ENCODE peak calls at places on chromosomes 2 and 18, in six cellular contexts. C is dorsolateral prefrontal cortex, M is fibroblast of lung, N is NB4, O is kidney, U is lower lobe of right lung. V is an unnamed sample.

GRCh38 chr2:26925100-26925791 is 45.2 kb upstream of the MAPRE3 start:
- DNase-seq in O (no peak), C (no peak), N (no peak), U (no peak), M (no peak), V (peak)

GRCh38 chr2:175853110-175853509 is 149.0 kb downstream of the LNPK start:
- DNase-seq in U (no peak), M (no peak), C (no peak), O (no peak), N (no peak), V (no peak)

GRCh38 chr2:194730266-194730665 is 926.8 kb upstream of the SLC39A10 start:
- DNase-seq in O (no peak), M (no peak), U (no peak), C (no peak), N (no peak), V (no peak)

GRCh38 chr2:147739531-147739930 is 105.3 kb upstream of the ACVR2A start:
- DNase-seq in N (peak), M (no peak), U (no peak), C (no peak), O (no peak), V (no peak)

GRCh38 chr2:169139993-169140767 is 70.8 kb downstream of the DHRS9 start:
- DNase-seq in U (no peak), M (no peak), C (no peak), N (no peak), O (no peak), V (no peak)

GRCh38 chr18:45245036-45245638 is 370.1 kb upstream of the SLC14A2 start:
- DNase-seq in C (no peak), O (no peak), N (no peak), U (no peak), M (no peak), V (peak)

GRCh38 chr2:30421551-30422436 is 25.3 kb upstream of the LCLAT1 start:
- DNase-seq in C (no peak), U (no peak), O (no peak), N (peak), M (peak), V (peak)

GRCh38 chr18:7172611-7173010 is 55.0 kb upstream of the LAMA1 start:
- DNase-seq in N (no peak), M (no peak), C (no peak), O (no peak), U (no peak), V (no peak)

GRCh38 chr18:57898506-57899124 is 95.5 kb upstream of the ATP8B1 start:
- DNase-seq in U (no peak), O (no peak), M (peak), C (no peak), N (peak), V (peak)

GRCh38 chr18:34494359-34494696 is 215.8 kb upstream of the DTNA start:
- DNase-seq in U (no peak), M (no peak), C (peak), O (peak), N (no peak), V (no peak)

GRCh38 chr2:108268001-108268400 is 20.7 kb upstream of the SULT1C2 start:
- DNase-seq in U (no peak), C (no peak), O (no peak), M (peak), N (no peak), V (peak)

GRCh38 chr18:80232710-80233109 is 14.6 kb downstream of the PARD6G start:
- DNase-seq in C (no peak), O (no peak), M (no peak), U (no peak), N (no peak), V (no peak)

GRCh38 chr2:113692698-113693428 is 63.6 kb downstream of the SLC35F5 start:
- DNase-seq in C (no peak), M (no peak), U (no peak), N (peak), O (no peak), V (no peak)

GRCh38 chr2:229798446-229799147 is 84.2 kb upstream of the DNER start:
- DNase-seq in M (no peak), N (no peak), U (no peak), O (no peak), C (no peak), V (peak)

GRCh38 chr18:26928669-26929313 is 63.3 kb upstream of the AQP4 start:
- DNase-seq in O (peak), C (no peak), N (no peak), M (no peak), U (peak), V (no peak)

GRCh38 chr2:217124050-217124449 is 264.2 kb upstream of the TNP1 start:
- DNase-seq in C (no peak), U (no peak), M (no peak), O (no peak), N (no peak), V (no peak)

GRCh38 chr2:187644991-187645390 is 90.8 kb upstream of the TFPI start:
- DNase-seq in O (no peak), C (no peak), M (no peak), N (no peak), U (no peak), V (no peak)

GRCh38 chr2:45776160-45776955 is 124.9 kb downstream of the PRKCE start:
- DNase-seq in C (no peak), M (no peak), N (no peak), U (no peak), O (no peak), V (peak)

GRCh38 chr2:160406591-160407392 is 86.8 kb downstream of the RBMS1 start:
- DNase-seq in C (no peak), O (no peak), N (peak), U (peak), M (peak), V (peak)

GRCh38 chr2:9552491-9553178 is 3.0 kb downstream of the ADAM17 start:
- DNase-seq in N (peak), C (no peak), M (peak), U (no peak), O (no peak), V (peak)

GRCh38 chr2:127526940-127527804 is 883 bp upstream of the IWS1 start:
- DNase-seq in N (no peak), O (no peak), U (no peak), C (no peak), M (no peak), V (no peak)

GRCh38 chr2:128405981-128406601 is 87.4 kb upstream of the HS6ST1 start:
- DNase-seq in O (no peak), N (no peak), C (no peak), U (no peak), M (no peak), V (no peak)

GRCh38 chr2:102057502-102058292 is 65.9 kb downstream of the IL1R2 start:
- DNase-seq in U (no peak), M (peak), C (no peak), N (no peak), O (no peak), V (no peak)

GRCh38 chr2:197869030-197869429 is 64.6 kb downstream of the PLCL1 start:
- DNase-seq in U (no peak), O (no peak), C (no peak), N (no peak), M (no peak), V (no peak)

GRCh38 chr18:79944126-79944731 is 7.2 kb downstream of the SLC66A2 start:
- DNase-seq in C (peak), O (no peak), M (no peak), N (peak), U (peak), V (no peak)

GRCh38 chr18:56576826-56577573 is 61.4 kb downstream of the TXNL1 start:
- DNase-seq in U (no peak), O (no peak), C (peak), M (no peak), N (no peak), V (peak)

GRCh38 chr2:393711-394696 is 106.1 kb upstream of the ALKAL2 start:
- DNase-seq in M (no peak), O (peak), U (no peak), C (peak), N (peak), V (peak)

DNA sequence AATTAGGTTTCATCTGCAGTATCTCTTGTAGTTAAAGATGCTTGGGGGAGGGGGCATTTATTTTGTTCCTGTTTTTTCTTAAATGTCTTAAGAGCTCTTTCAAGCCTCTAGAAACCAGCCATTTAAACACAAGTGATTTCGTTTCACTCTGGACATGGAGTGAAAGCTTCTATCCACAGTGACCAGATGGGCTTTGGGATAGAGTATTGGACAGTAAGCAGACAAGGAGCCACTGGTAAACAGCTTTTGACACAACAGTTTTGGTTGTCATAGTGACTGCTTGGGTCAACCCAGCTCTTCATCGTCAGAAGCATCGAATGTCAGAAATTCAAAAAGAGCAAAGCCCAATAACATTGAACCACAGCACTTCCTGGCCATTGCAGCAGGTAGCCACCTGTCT is 4.9 kb downstream of the QPCT start:
- DNase-seq in M (no peak), O (no peak), C (no peak), N (peak), U (no peak), V (peak)
- H3K4me3 ChIP-seq in M (no peak), O (no peak), C (no peak), N (no peak), U (no peak), V (no peak)

DNA sequence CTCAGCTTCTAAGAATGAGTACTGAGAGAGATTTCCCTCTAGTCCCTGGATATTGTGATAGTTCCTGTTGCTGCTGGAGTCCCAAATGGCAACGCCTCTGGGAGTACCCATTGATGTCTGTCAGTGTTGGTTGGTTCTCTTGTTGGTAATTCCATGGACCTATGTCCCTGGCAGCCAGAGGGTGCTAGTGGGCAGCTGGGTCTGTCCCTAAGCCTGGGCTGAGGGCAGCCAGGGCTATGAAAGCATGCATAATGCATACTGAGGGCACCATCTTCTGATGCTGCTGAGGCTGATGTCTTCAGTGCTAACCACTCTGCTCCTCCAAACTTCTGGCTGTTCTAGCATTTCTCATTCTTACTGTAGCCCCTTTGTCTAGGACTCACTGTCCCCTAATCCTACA is 35.9 kb downstream of the NABP1 start:
- DNase-seq in U (peak), N (peak), C (no peak), O (no peak), M (no peak), V (no peak)
- TF ChIP-seq CTCF in U (no peak), N (no peak), C (no peak), O (no peak), M (no peak), V (no peak)

DNA sequence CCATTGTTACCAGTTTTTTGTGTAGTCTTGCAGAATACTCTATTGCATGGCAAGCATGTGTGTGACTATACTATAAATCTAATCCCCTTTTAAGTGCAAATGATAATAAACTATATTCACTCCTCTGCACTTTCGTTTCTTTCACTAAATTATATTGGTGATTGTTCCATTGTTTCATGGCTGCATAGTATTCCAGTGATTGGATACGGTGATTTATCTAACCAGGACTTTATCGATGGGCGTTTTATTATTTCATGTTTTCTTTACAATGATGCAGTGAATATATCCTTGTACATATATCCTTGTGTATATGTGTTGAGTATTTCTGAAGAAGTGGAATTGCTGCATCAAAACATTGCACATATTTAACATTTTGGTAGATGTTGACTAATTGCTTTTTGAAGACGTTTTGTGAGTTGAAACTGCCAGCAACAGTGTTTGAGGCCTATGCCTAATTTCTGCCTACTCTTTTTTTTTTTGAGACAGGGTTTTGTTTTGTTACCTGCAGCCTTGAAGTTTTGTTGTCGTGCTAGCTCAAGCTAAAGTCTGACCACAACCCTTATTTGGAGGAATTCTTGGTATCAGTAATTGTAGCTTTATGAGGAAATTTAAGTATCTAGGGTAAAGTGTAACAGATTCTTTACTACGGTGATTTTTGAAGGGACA is 2.7 kb downstream of the MIB1 start:
- DNase-seq in O (no peak), N (no peak), C (no peak), M (no peak), U (no peak), V (no peak)
- H3K4me3 ChIP-seq in O (peak), N (peak), C (no peak), M (no peak), U (no peak), V (no peak)

GRCh38 chr2:31888550-31888949 is 122.3 kb downstream of the MEMO1 start:
- DNase-seq in M (peak), N (peak), C (no peak), U (no peak), O (no peak), V (peak)

GRCh38 chr2:31889044-31889443 is 121.8 kb downstream of the MEMO1 start:
- DNase-seq in M (no peak), N (no peak), C (no peak), O (no peak), U (no peak), V (no peak)

DNA sequence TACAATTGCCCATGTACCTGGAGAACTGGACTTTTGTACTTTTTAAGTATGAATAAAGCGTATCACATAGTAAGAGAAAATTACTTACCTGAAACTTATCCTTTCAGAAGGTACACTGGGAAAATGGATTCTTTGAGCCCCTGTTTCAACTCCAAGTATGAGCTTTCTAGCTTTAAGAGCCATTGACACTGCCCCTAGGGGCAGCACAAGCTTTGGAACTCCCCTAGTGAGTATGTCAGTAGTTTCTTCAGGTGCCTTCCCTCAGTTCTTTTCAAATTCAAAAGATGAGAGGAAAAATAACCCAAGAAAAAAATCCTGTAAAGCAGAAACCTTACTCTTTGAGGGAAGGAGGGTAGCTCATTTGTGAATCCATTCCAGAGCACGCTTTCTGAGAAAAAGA is 124.1 kb downstream of the MEMO1 start:
- DNase-seq in N (peak), M (no peak), U (no peak), C (no peak), O (no peak), V (no peak)
- TF ChIP-seq CTCF in N (peak), M (peak), U (peak), C (no peak), O (no peak), V (peak)

GRCh38 chr2:157468931-157469708 is 25.2 kb upstream of the CYTIP start:
- DNase-seq in O (no peak), M (peak), U (no peak), C (no peak), N (peak), V (peak)
- H3K4me3 ChIP-seq in O (no peak), M (no peak), U (peak), C (no peak), N (peak), V (no peak)

GRCh38 chr18:35497334-35498197 is at the start of gene INO80C:
- DNase-seq in C (peak), M (peak), O (peak), U (peak), N (peak), V (peak)
- TF ChIP-seq CTCF in C (peak), M (no peak), O (peak), U (no peak), N (no peak), V (no peak)

DNA sequence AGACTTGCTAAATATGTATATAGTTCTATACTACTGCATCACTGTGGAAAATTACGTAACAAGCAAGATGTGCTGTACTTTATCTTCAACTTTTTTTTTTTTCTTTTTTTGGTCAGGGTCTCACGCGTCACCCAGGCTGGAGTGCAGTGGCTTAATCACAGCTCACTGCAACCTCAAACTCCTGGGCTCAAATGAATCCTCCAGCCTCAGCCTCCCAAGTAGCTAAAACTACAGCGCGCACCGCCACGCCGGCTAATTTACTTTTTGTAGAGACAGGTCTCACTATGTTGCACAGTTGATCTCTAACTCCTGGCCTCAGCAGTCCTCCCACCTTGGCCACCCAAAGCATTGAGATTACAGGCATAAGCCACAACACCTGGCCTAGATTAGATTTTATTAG is 68.0 kb downstream of the COX7A2L start:
- DNase-seq in N (no peak), O (peak), M (no peak), C (no peak), U (no peak), V (no peak)
- H3K4me3 ChIP-seq in N (no peak), O (no peak), M (no peak), C (no peak), U (no peak), V (no peak)

GRCh38 chr2:218274586-218274985 is 4.3 kb downstream of the PNKD start:
- DNase-seq in U (peak), O (no peak), N (no peak), C (no peak), M (no peak), V (no peak)

GRCh38 chr2:218277921-218278320 is 7.6 kb downstream of the PNKD start:
- DNase-seq in U (no peak), M (no peak), O (no peak), N (no peak), C (no peak), V (no peak)

GRCh38 chr2:218278531-218279360 is 8.4 kb downstream of the PNKD start:
- DNase-seq in U (no peak), C (no peak), N (no peak), M (no peak), O (no peak), V (no peak)

GRCh38 chr2:218275368-218276072 is 5.2 kb downstream of the PNKD start:
- DNase-seq in N (no peak), U (no peak), M (no peak), C (no peak), O (no peak), V (no peak)

GRCh38 chr2:218276986-218277755 is 6.9 kb downstream of the PNKD start:
- DNase-seq in M (no peak), O (no peak), U (peak), N (no peak), C (no peak), V (no peak)
- TF ChIP-seq CTCF in M (no peak), O (no peak), U (no peak), N (peak), C (no peak), V (no peak)

DNA sequence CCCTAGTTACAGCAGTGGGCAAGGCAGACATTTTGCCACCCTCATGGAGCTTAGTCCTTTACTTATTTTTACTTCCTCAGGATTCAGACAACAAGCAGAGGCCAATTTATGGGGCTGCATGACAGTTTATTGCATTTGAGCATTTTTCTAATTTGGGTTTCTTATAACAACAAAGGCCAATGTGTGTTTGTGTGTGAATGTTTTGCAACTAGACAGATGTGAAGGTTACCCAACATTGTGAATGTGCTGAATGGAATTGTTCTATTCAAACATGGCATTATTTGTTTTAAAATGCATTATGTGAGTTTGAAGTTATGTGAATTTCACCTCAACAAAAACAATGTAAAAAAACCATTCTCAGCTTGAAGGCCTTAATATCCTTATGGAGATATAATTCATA is 57.4 kb downstream of the CCDC195 start:
- DNase-seq in C (no peak), N (peak), O (no peak), M (peak), U (no peak), V (peak)
- H3K4me3 ChIP-seq in C (no peak), N (no peak), O (no peak), M (no peak), U (no peak), V (no peak)

GRCh38 chr18:59547691-59548182 is 149.5 kb downstream of the CCBE1 start:
- DNase-seq in N (no peak), C (no peak), U (no peak), M (peak), O (no peak), V (peak)
- TF ChIP-seq CTCF in N (no peak), C (no peak), U (no peak), M (peak), O (no peak), V (peak)